ENCODE peak calls at places on chromosomes 1 and 21, in ten cellular contexts. D, J, R, Y, A, O, X, Z, P and T are unnamed samples.

GRCh38 chr1:157004286-157004685 is 41.3 kb downstream of the ARHGEF11 start:
- DNase-seq in D (no peak), J (no peak), R (no peak), Y (no peak), A (no peak), O (no peak), X (no peak), Z (no peak), P (no peak), T (no peak)

GRCh38 chr1:240720891-240721450 is 109.0 kb upstream of the GREM2 start:
- DNase-seq in D (no peak), J (no peak), R (no peak), Y (no peak), A (no peak), O (no peak), X (no peak), Z (no peak), P (no peak), T (no peak)

GRCh38 chr21:44012474-44013379 is 618 bp downstream of the TRAPPC10 start:
- DNase-seq in D (peak; percentile 74), J (no peak), R (peak; percentile 19), Y (peak; percentile 73), A (peak; percentile 90), O (peak; percentile 71), X (peak; percentile 83), Z (peak; percentile 19), P (no peak), T (peak; percentile 75)

GRCh38 chr1:67897270-67897949 is 64.1 kb upstream of the GNG12 start:
- DNase-seq in D (no peak), J (no peak), R (no peak), Y (no peak), A (no peak), O (no peak), X (no peak), Z (no peak), P (no peak), T (no peak)

GRCh38 chr1:193593355-193593874 is 407.0 kb upstream of the B3GALT2 start:
- DNase-seq in D (no peak), J (no peak), R (no peak), Y (no peak), A (no peak), O (no peak), X (no peak), Z (no peak), P (no peak), T (no peak)

GRCh38 chr1:25063591-25064416 is 133.7 kb upstream of the RUNX3 start:
- DNase-seq in D (no peak), J (no peak), R (no peak), Y (no peak), A (no peak), O (no peak), X (no peak), Z (peak; percentile 15), P (no peak), T (peak; percentile 42)

GRCh38 chr1:199399996-199400714 is 627.4 kb upstream of the NR5A2 start:
- DNase-seq in D (no peak), J (no peak), R (no peak), Y (no peak), A (no peak), O (no peak), X (no peak), Z (no peak), P (no peak), T (no peak)

GRCh38 chr21:38841472-38841871 is 35.7 kb downstream of the ETS2 start:
- DNase-seq in D (no peak), J (no peak), R (no peak), Y (no peak), A (no peak), O (no peak), X (no peak), Z (no peak), P (no peak), T (no peak)

GRCh38 chr1:232143315-232143886 is 486.5 kb downstream of the SIPA1L2 start:
- DNase-seq in D (no peak), J (no peak), R (no peak), Y (no peak), A (no peak), O (no peak), X (no peak), Z (no peak), P (no peak), T (no peak)

GRCh38 chr1:3899776-3900149 is 309 bp downstream of the C1orf174 start:
- DNase-seq in D (no peak), J (no peak), R (no peak), Y (no peak), A (no peak), O (no peak), X (no peak), Z (no peak), P (no peak), T (no peak)

GRCh38 chr1:17606826-17607440 is 67.4 kb downstream of the ARHGEF10L start:
- DNase-seq in D (peak; percentile 84), J (no peak), R (peak; percentile 82), Y (peak; percentile 72), A (peak; percentile 79), O (peak; percentile 83), X (peak; percentile 77), Z (peak; percentile 43), P (no peak), T (peak; percentile 55)

GRCh38 chr1:15603050-15603965 is 13.9 kb upstream of the DDI2 start:
- DNase-seq in D (peak; percentile 98), J (peak; percentile 99), R (peak; percentile 96), Y (peak; percentile 97), A (peak; percentile 98), O (peak; percentile 96), X (peak; percentile 97), Z (peak; percentile 94), P (peak; percentile 83), T (peak; percentile 70)
- TF ChIP-seq POLR2A in D (peak; percentile 51), J (no peak), R (peak; percentile 55), Y (no peak), A (peak; percentile 73), O (peak; percentile 48), X (peak; percentile 70), Z (peak; percentile 60), P (no peak), T (no peak)

DNA sequence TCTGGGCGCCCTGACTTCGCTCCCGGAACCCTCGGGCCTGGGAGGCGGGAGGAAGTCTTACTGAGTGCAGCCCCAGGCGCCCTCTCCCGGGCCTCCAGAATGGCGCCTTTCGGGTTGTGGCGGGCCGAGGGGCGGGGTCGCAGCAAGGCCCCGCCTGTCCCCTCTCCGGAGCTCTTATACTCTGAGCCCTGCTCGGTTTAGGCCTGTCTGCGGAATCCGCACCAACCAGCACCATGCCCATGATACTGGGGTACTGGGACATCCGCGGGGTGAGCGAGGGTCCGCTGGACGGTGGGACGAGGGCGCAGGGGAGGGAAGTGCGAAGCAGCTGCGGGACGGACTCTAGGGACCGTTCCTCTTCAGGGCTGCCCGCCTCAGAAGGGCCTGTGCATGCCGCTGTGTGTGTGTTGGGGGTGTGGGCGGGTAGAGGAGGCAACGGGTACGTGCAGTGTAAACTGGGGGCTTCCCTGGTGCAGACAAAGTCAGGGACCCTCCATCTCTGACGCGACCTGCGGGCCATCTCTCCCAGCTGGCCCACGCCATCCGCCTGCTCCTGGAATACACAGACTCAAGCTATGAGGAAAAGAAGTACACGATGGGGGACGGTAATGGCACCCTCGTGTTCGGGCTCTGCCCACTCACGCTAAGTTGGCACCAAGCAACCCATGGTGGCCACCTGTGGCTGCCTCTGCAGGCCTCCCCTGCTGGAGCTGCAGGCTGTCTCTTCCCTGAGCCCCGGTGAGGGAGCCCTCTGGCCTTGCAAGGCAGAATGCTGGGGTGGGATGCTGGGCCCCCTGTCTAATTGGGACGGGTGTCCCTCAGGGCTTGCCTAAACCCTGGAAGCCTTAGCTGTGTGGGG is at the start of gene GSTM1:
- DNase-seq in D (peak; percentile 88), J (no peak), R (no peak), Y (peak; percentile 91), A (no peak), O (no peak), X (peak; percentile 83), Z (no peak), P (no peak), T (no peak)
- TF ChIP-seq POLR2A in D (no peak), J (no peak), R (no peak), Y (no peak), A (peak; percentile 57), O (peak; percentile 17), X (no peak), Z (no peak), P (no peak), T (no peak)

DNA sequence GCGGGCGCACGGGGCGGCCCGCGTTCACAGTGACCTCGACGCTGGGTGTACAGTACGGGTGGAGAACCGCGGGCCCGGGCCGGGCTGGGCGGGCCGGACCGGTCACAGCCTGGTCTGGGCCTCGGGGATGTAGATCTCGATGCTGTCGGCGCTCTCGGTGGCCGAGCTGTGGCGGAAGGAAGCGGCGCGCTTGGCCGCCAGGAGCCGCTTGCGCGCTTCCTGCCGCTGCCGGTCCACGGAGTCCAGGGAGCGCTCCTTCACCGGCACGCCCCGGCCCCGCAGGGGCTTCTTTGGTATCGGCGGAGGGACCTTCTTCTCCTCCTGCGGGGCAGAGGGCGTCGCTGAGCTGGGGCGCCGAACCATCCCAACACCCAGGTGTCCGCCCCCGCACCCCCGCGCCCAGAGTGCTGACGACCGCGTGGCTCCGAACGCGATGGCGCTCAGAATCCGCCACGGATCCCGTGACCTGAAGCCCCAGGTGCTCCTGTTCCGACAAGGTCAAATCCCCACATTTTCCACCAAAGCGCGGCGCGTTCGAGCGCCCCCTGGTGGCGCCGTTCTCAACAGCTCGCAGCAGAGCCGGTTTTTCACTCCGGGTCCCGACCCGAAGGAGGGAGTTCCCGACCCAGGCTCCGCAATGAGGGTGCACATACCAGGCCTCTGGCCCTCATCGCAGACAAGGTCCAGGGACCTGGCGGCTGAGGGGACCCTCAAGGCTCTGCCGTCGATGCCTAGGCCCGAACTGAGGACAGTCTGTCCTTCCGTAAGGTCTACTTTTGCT is 6.6 kb upstream of the SMIM12 start:
- DNase-seq in D (peak; percentile 93), J (peak; percentile 94), R (peak; percentile 84), Y (peak; percentile 86), A (peak; percentile 93), O (peak; percentile 89), X (peak; percentile 92), Z (peak; percentile 71), P (peak; percentile 25), T (peak; percentile 90)
- TF ChIP-seq POLR2A in D (no peak), J (no peak), R (peak; percentile 14), Y (no peak), A (no peak), O (peak; percentile 27), X (peak; percentile 56), Z (no peak), P (no peak), T (no peak)

DNA sequence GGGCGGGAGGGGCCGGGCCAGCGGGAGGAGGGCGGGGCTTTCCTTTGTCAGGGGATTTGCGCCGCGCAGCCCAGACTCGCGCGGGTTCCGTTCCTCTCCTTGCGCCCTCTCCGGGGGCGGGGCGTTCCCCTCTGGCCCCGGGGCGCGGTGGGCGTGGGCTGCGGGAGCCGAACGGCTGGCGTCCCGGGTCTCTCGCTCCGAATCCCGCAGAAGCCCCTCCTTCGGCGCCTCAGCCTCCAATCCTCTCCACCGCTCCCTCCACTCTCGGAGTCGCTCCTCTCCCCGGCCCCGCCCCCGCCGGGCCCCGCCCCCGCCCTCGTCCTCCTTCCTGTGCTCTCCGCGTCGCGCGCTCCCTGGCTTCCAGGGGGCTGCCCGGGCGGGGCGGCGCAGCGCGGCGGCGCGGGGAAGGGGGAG is 82.8 kb upstream of the BMP8A start:
- DNase-seq in D (peak; percentile 96), J (peak; percentile 93), R (peak; percentile 89), Y (peak; percentile 97), A (peak; percentile 95), O (peak; percentile 95), X (peak; percentile 93), Z (peak; percentile 86), P (peak; percentile 43), T (peak; percentile 95)
- TF ChIP-seq POLR2A in D (no peak), J (no peak), R (peak; percentile 15), Y (no peak), A (peak; percentile 4), O (no peak), X (no peak), Z (peak; percentile 9), P (no peak), T (no peak)